ENCODE peak calls at places on chromosomes 2 and 18, in six cellular contexts. A is left ventricle myocardium superior; K is left lung; H is naive thymus-derived CD4-positive, alpha-beta T cell; R is activated naive CD8-positive, alpha-beta T cell treated with anti-CD3 and anti-CD28 coated beads, Interleukin-2, amount 50 U/mL, for 24 hours; C is esophagus mucosa. F is an unnamed sample.
A peak's percentile ranks its signal among the peaks of the same experiment; 100 is the strongest.

GRCh38 chr2:110874565-110875383 is 142.4 kb downstream of the ACOXL start:
- ATAC-seq in K (peak; percentile 74), C (no peak), A (no peak), R (no peak), H (peak; percentile 61), F (peak; percentile 84)

GRCh38 chr2:190088917-190089316 is 26.4 kb upstream of the MSTN start:
- ATAC-seq in R (no peak), C (peak; percentile 72), H (peak; percentile 64), K (peak; percentile 87), A (peak; percentile 69), F (no peak)

GRCh38 chr2:45169339-45170190 is 160.3 kb upstream of the SIX2 start:
- ATAC-seq in C (peak; percentile 46), R (peak; percentile 7), K (peak; percentile 61), A (peak; percentile 70), H (no peak), F (peak; percentile 20)

GRCh38 chr18:36812686-36813085 is 16.1 kb downstream of the TPGS2 start:
- ATAC-seq in C (no peak), R (no peak), K (peak; percentile 13), A (no peak), H (no peak), F (no peak)

GRCh38 chr2:59896499-59896898 is 657.0 kb downstream of the BCL11A start:
- ATAC-seq in A (no peak), H (no peak), K (no peak), R (no peak), C (peak; percentile 39), F (no peak)

GRCh38 chr2:16030206-16031054 is 90.1 kb downstream of the MYCN start:
- ATAC-seq in K (no peak), H (no peak), R (no peak), A (no peak), C (no peak), F (peak; percentile 41)

GRCh38 chr2:41940715-41941114 is 107.1 kb upstream of the PKDCC start:
- ATAC-seq in H (no peak), A (peak; percentile 50), K (peak; percentile 23), R (no peak), C (no peak), F (no peak)

GRCh38 chr18:12640881-12641200 is 17.1 kb downstream of the SPIRE1 start:
- ATAC-seq in K (no peak), A (peak; percentile 33), C (no peak), H (no peak), R (no peak), F (no peak)

GRCh38 chr2:176246324-176246723 is 22.9 kb upstream of the MTX2 start:
- ATAC-seq in R (no peak), K (no peak), H (no peak), C (no peak), A (no peak), F (no peak)

GRCh38 chr2:12870692-12871091 is 154.0 kb downstream of the TRIB2 start:
- ATAC-seq in A (peak; percentile 65), C (no peak), K (no peak), R (no peak), H (no peak), F (no peak)

GRCh38 chr2:121977326-121977725 is 221.9 kb downstream of the TSN start:
- ATAC-seq in A (no peak), R (no peak), K (no peak), C (no peak), H (no peak), F (no peak)

GRCh38 chr2:206259615-206260426 is 14.6 kb upstream of the ZDBF2 start:
- ATAC-seq in R (no peak), C (no peak), K (no peak), H (no peak), A (no peak), F (no peak)

GRCh38 chr2:138794734-138795133 is 14.5 kb upstream of the NXPH2 start:
- ATAC-seq in C (no peak), A (no peak), K (no peak), R (no peak), H (no peak), F (no peak)

GRCh38 chr18:76958692-76959341 is 136.5 kb downstream of the ZNF236 start:
- ATAC-seq in R (no peak), H (no peak), K (peak; percentile 58), C (no peak), A (peak; percentile 28), F (no peak)

GRCh38 chr18:2948038-2948437 is 64.9 kb downstream of the LPIN2 start:
- ATAC-seq in H (no peak), K (peak; percentile 49), A (peak; percentile 96), C (peak; percentile 86), R (no peak), F (no peak)

GRCh38 chr2:185979546-185980071 is 241.0 kb downstream of the FSIP2 start:
- ATAC-seq in R (peak; percentile 84), C (peak; percentile 99), K (no peak), H (no peak), A (no peak), F (peak; percentile 45)

GRCh38 chr2:187390891-187391290 is 57.2 kb downstream of the CALCRL start:
- ATAC-seq in H (no peak), K (no peak), A (no peak), R (no peak), C (peak; percentile 96), F (no peak)

GRCh38 chr18:6624271-6624670 is 105.2 kb upstream of the ARHGAP28 start:
- ATAC-seq in K (peak; percentile 26), C (peak; percentile 44), R (no peak), A (peak; percentile 43), H (no peak), F (no peak)

GRCh38 chr2:84421791-84422190 is 37.3 kb downstream of the SUCLG1 start:
- ATAC-seq in A (peak; percentile 89), K (no peak), R (no peak), H (no peak), C (no peak), F (no peak)

F was measured in stimulated activated memory B cell treated with anti-CD40 and anti-IgM and Interleukin-4, amounts not matched to agents 10 μg/mL and 1 μg/mL and 100 μg/mL, for 72 hours.